ENCODE peak calls at places on chromosomes 13 and 19, in four cellular contexts. O is WTC11, U is A549, T is K562. R is an unnamed sample.

GRCh38 chr13:80463673-80464352 is 122.9 kb upstream of the SPRY2 start:
- DNase-seq in O (no peak), U (no peak), T (no peak), R (no peak)

GRCh38 chr19:56885173-56885679 is 44.7 kb upstream of the PEG3 start:
- DNase-seq in O (no peak), U (no peak), T (no peak), R (peak)

GRCh38 chr13:76928456-76928855 is 19.9 kb upstream of the ACOD1 start:
- DNase-seq in O (no peak), U (no peak), T (no peak), R (no peak)

GRCh38 chr13:52053460-52053859 is 29.0 kb downstream of the UTP14C start:
- DNase-seq in O (no peak), U (no peak), T (no peak), R (no peak)

GRCh38 chr19:40280608-40281221 is 4.4 kb downstream of the AKT2 start:
- DNase-seq in O (no peak), U (no peak), T (no peak), R (no peak)

GRCh38 chr13:83274679-83275078 is 607.6 kb downstream of the SLITRK1 start:
- DNase-seq in O (no peak), U (no peak), T (no peak), R (no peak)

GRCh38 chr19:4516939-4517300 is 1.4 kb downstream of the PLIN4 start:
- DNase-seq in O (no peak), U (no peak), T (no peak), R (no peak)

GRCh38 chr13:113647351-113648217 is 10.4 kb downstream of the ATP4B start:
- DNase-seq in O (peak), U (peak), T (no peak), R (no peak)

GRCh38 chr13:113582841-113583631 is 1.5 kb upstream of the TFDP1 start:
- DNase-seq in O (no peak), U (no peak), T (no peak), R (peak)

GRCh38 chr19:58578430-58578925 is 5.3 kb upstream of the MZF1 start:
- DNase-seq in O (no peak), U (no peak), T (no peak), R (no peak)

GRCh38 chr13:58181111-58181510 is 549.6 kb downstream of the PCDH17 start:
- DNase-seq in O (no peak), U (no peak), T (no peak), R (no peak)

GRCh38 chr13:26549713-26550112 is 7.8 kb upstream of the WASF3 start:
- DNase-seq in O (no peak), U (no peak), T (no peak), R (no peak)

GRCh38 chr19:43504426-43505185 is at the start of gene PHLDB3:
- DNase-seq in O (peak), U (no peak), T (peak), R (peak)

GRCh38 chr19:49808762-49809154 is 4.3 kb downstream of the FUZ start:
- DNase-seq in O (peak), U (peak), T (peak), R (peak)

GRCh38 chr13:35926859-35927530 is 204.2 kb downstream of the DCLK1 start:
- DNase-seq in O (no peak), U (no peak), T (no peak), R (no peak)

GRCh38 chr13:23460309-23460708 is 26.8 kb upstream of the SACS start:
- DNase-seq in O (no peak), U (no peak), T (no peak), R (no peak)

GRCh38 chr19:50047686-50048085 is 21.9 kb downstream of the ZNF473 start:
- DNase-seq in O (no peak), U (no peak), T (no peak), R (no peak)

GRCh38 chr13:40764587-40765403 is 6.2 kb downstream of the MRPS31 start:
- DNase-seq in O (no peak), U (no peak), T (no peak), R (no peak)

GRCh38 chr19:30326076-30326710 is 46.0 kb upstream of the ZNF536 start:
- DNase-seq in O (no peak), U (no peak), T (no peak), R (no peak)

GRCh38 chr13:74593688-74594087 is 459.5 kb upstream of the KLF12 start:
- DNase-seq in O (no peak), U (no peak), T (no peak), R (no peak)

GRCh38 chr13:105377452-105377851 is 1158.0 kb downstream of the EFNB2 start:
- DNase-seq in O (no peak), U (no peak), T (no peak), R (no peak)

GRCh38 chr13:78604782-78605611 is 1.6 kb upstream of the POU4F1 start:
- DNase-seq in O (peak), U (peak), T (peak), R (peak)

GRCh38 chr19:15534957-15535864 is 26.9 kb downstream of the CYP4F22 start:
- DNase-seq in O (no peak), U (no peak), T (no peak), R (no peak)

GRCh38 chr13:33349996-33350826 is 64.7 kb upstream of the STARD13 start:
- DNase-seq in O (peak), U (peak), T (no peak), R (no peak)

GRCh38 chr13:20182231-20182846 is 10.4 kb downstream of the GJB2 start:
- DNase-seq in O (peak), U (peak), T (peak), R (peak)

GRCh38 chr19:3818918-3819317 is 32.7 kb upstream of the MATK start:
- DNase-seq in O (no peak), U (no peak), T (no peak), R (no peak)

GRCh38 chr19:2969104-2969504 is 8.3 kb upstream of the TLE6 start:
- DNase-seq in O (no peak), U (no peak), T (no peak), R (no peak)

GRCh38 chr19:18504886-18505610 is 16.8 kb downstream of the ELL start:
- DNase-seq in O (no peak), U (no peak), T (no peak), R (no peak)

GRCh38 chr19:36604656-36605100 is 435 bp upstream of the ZNF382 start:
- DNase-seq in O (peak), U (no peak), T (no peak), R (peak)

GRCh38 chr13:99226493-99226892 is 25.8 kb downstream of the UBAC2 start:
- DNase-seq in O (no peak), U (no peak), T (no peak), R (no peak)

GRCh38 chr19:15374796-15375440 is 4.7 kb downstream of the AKAP8 start:
- DNase-seq in O (no peak), U (no peak), T (no peak), R (no peak)

GRCh38 chr19:31430381-31430780 is 81.1 kb upstream of the TSHZ3 start:
- DNase-seq in O (no peak), U (no peak), T (no peak), R (no peak)

GRCh38 chr19:50649433-50650391 is at the start of gene C19orf81:
- DNase-seq in O (peak), U (peak), T (peak), R (no peak)

GRCh38 chr13:114272977-114273376 is 8.4 kb upstream of the UPF3A start:
- DNase-seq in O (no peak), U (no peak), T (no peak), R (no peak)

GRCh38 chr19:30092721-30093569 is 150.9 kb downstream of the URI1 start:
- DNase-seq in O (no peak), U (no peak), T (no peak), R (no peak)

GRCh38 chr13:27264181-27264580 is 6.4 kb upstream of the RASL11A start:
- DNase-seq in O (no peak), U (no peak), T (no peak), R (no peak)

GRCh38 chr19:43447655-43448054 is 17.8 kb downstream of the LYPD3 start:
- DNase-seq in O (no peak), U (no peak), T (no peak), R (no peak)

GRCh38 chr19:6528544-6529121 is 2.2 kb upstream of the TNFSF9 start:
- DNase-seq in O (peak), U (no peak), T (no peak), R (peak)

GRCh38 chr19:16106121-16106520 is 5.6 kb upstream of the RAB8A start:
- DNase-seq in O (no peak), U (no peak), T (no peak), R (no peak)

GRCh38 chr19:41420101-41420880 is 6.9 kb downstream of the B3GNT8 start:
- DNase-seq in O (no peak), U (no peak), T (no peak), R (no peak)
- TF ChIP-seq NR3C1 in O (no peak), U (no peak), T (no peak), R (no peak)

DNA sequence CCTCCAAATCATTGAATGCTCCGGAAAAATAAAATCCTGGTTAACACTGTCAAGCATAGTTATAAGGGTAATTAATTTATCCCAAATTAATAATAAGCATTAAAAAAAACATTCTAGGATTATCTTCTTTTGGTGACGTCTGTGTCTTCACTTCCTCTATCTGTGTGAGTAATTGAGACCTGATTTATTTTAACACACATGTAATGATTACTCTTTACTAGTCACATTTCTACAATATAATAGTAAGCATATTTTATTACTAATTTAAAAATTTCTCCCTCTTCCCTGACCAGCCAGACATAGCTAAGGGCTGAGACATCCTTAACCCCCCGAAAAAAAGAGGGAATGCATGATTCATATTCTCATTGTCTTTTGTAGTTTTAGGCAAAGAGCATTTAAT is 2.3 kb downstream of the FNDC3A start:
- DNase-seq in O (no peak), U (no peak), T (no peak), R (no peak)
- TF ChIP-seq NR3C1 in O (no peak), U (no peak), T (no peak), R (no peak)

DNA sequence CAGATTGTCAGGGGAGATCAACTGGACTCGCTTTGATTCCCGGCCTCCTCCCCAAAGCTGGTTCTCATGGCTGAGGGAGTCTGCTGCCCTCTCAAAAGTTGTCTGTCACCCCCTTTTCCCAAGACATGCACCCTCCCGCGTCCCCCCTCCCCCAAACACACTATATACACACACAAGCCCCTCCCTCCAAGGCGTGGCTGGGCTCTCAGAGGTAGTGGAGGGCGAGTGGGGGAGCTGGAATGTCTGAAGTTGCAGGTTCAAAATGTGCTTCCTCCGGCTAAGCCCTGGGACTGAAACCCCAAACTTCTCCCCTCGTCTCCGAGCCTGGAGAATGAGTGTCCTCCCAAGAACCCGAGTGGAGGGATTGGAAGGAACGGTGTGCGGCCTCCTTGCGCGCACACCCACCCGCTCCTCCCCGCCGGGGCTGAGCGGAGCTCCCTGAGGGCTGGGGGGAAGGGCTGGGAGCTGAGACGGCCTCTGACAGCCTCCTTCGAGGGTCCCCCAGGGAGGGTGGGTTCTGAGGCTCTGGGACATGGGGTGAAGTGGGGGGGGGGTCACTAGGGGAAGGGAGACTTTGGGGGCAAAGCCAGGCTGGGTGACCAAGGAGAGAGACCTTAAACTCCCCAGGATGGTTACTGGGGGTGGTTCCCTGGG is 9.9 kb upstream of the MEIS3 start:
- DNase-seq in O (peak), U (no peak), T (no peak), R (no peak)
- TF ChIP-seq NR3C1 in O (no peak), U (no peak), T (no peak), R (no peak)

GRCh38 chr19:54324071-54324470 is 11.1 kb upstream of the LILRA5 start:
- DNase-seq in O (no peak), U (no peak), T (peak), R (no peak)

GRCh38 chr19:54320271-54320670 is 7.3 kb upstream of the LILRA5 start:
- DNase-seq in O (no peak), U (no peak), T (no peak), R (no peak)

GRCh38 chr19:54325631-54326030 is 12.7 kb upstream of the LILRA5 start:
- DNase-seq in O (no peak), U (no peak), T (no peak), R (no peak)

GRCh38 chr19:54329476-54330165 is 9.3 kb downstream of the LILRA4 start:
- DNase-seq in O (no peak), U (no peak), T (no peak), R (no peak)

DNA sequence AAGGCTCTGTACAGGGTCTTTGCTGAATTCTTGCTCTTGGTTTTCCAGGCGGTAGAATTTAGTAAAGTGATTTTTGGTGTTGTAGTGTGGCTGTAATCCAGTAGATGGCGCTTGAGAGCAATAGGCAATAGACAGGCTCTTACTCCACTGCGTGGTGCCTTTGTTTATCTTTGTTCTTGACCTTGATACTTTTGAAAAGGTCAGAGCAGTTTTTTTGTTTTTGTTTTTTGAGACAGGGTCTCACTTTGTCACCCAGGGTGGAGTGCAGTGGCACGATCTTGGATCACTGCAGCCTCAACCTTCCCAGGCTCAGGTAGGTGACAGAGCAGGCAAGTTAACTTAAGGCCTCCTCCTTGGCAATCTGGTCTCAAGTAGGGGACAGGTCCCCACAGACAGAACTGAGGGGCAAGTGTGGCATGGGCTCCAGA is 12.2 kb upstream of the LILRA5 start:
- DNase-seq in O (peak), U (peak), T (peak), R (peak)
- TF ChIP-seq NR3C1 in O (no peak), U (no peak), T (no peak), R (no peak)

GRCh38 chr19:39197808-39198207 is 1.0 kb downstream of the NCCRP1 start:
- DNase-seq in O (peak), U (no peak), T (no peak), R (no peak)

GRCh38 chr19:39196860-39197562 is at the start of gene NCCRP1:
- DNase-seq in O (peak), U (no peak), T (peak), R (no peak)

GRCh38 chr19:39200066-39200817 is 3.5 kb downstream of the NCCRP1 start:
- DNase-seq in O (no peak), U (no peak), T (no peak), R (no peak)

GRCh38 chr19:39200818-39201145 is 3.3 kb downstream of the SYCN start:
- DNase-seq in O (no peak), U (no peak), T (no peak), R (no peak)

GRCh38 chr19:39199025-39199424 is 2.3 kb downstream of the NCCRP1 start:
- DNase-seq in O (peak), U (no peak), T (peak), R (peak)
- TF ChIP-seq NR3C1 in O (no peak), U (no peak), T (no peak), R (no peak)

DNA sequence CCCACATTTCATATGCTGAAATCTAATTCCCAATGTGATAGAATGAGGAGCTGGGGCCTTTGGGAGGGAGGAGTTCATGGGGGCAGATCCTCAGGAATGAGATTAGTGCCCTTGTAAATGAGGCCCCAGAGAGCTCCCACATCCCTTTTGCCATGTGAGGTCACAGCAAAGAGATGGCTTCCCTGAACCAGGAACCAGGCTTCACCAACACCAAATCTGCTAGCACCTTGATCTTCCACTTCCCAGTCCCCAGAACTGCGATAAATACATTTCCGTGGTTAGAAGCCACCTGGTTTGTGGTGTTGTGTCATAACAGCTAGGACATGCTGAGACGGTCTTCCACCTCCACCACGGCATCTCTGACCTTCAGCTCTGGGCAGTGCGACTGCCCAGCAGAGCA is 62.1 kb downstream of the ING1 start:
- DNase-seq in O (no peak), U (no peak), T (no peak), R (no peak)
- TF ChIP-seq NR3C1 in O (no peak), U (no peak), T (no peak), R (no peak)